ENCODE peak calls at places on chromosomes 16 and 17, in five cellular contexts. G is upper lobe of left lung, C is heart right ventricle, N is fibroblast of villous mesenchyme, L is suprapubic skin. O is an unnamed sample.

GRCh38 chr16:55447231-55447630 is 31.8 kb upstream of the MMP2 start:
- DNase-seq in G (no peak), C (no peak), N (no peak), L (no peak), O (no peak)

GRCh38 chr17:47279062-47279801 is 25.6 kb downstream of the ITGB3 start:
- DNase-seq in G (peak), C (peak), N (peak), L (no peak), O (peak)

GRCh38 chr17:76783146-76783545 is 45.2 kb downstream of the MFSD11 start:
- DNase-seq in G (no peak), C (no peak), N (no peak), L (no peak), O (no peak)

GRCh38 chr16:24538756-24539294 is 541 bp upstream of the RBBP6 start:
- DNase-seq in G (peak), C (no peak), N (no peak), L (no peak), O (no peak)

GRCh38 chr16:88473666-88474534 is 20.8 kb downstream of the ZFPM1 start:
- DNase-seq in G (no peak), C (peak), N (peak), L (no peak), O (no peak)

GRCh38 chr16:82011199-82011641 is at the start of gene SDR42E1:
- DNase-seq in G (peak), C (no peak), N (no peak), L (peak), O (peak)

GRCh38 chr16:1078579-1079021 is 6.1 kb downstream of the SSTR5 start:
- DNase-seq in G (peak), C (no peak), N (peak), L (no peak), O (peak)

GRCh38 chr16:73747328-73747727 is 549.3 kb upstream of the PSMD7 start:
- DNase-seq in G (no peak), C (no peak), N (no peak), L (no peak), O (no peak)

GRCh38 chr17:6668219-6668618 is 16.7 kb downstream of the C17orf100 start:
- DNase-seq in G (no peak), C (no peak), N (no peak), L (peak), O (no peak)

GRCh38 chr16:1026784-1027415 is 45.3 kb downstream of the SOX8 start:
- DNase-seq in G (no peak), C (no peak), N (no peak), L (no peak), O (no peak)

GRCh38 chr16:85255777-85256176 is 143.5 kb upstream of the CIBAR2 start:
- DNase-seq in G (no peak), C (no peak), N (no peak), L (no peak), O (no peak)

GRCh38 chr17:670286-670685 is 44.4 kb downstream of the VPS53 start:
- DNase-seq in G (no peak), C (no peak), N (no peak), L (no peak), O (no peak)

GRCh38 chr17:60679287-60679686 is 1.6 kb downstream of the BCAS3 start:
- DNase-seq in G (no peak), C (no peak), N (no peak), L (no peak), O (no peak)

GRCh38 chr17:47323382-47324223 is at the start of gene EFCAB13:
- DNase-seq in G (peak), C (peak), N (peak), L (peak), O (peak)

GRCh38 chr17:67194134-67194533 is 50.9 kb downstream of the HELZ start:
- DNase-seq in G (no peak), C (no peak), N (peak), L (no peak), O (peak)

GRCh38 chr16:11792404-11793260 is 4.4 kb downstream of the ZC3H7A start:
- DNase-seq in G (peak), C (no peak), N (no peak), L (peak), O (no peak)

GRCh38 chr16:81451753-81452680 is 7.4 kb downstream of the CMIP start:
- DNase-seq in G (peak), C (no peak), N (no peak), L (no peak), O (no peak)

GRCh38 chr16:77064037-77064436 is 127.0 kb upstream of the MON1B start:
- DNase-seq in G (no peak), C (no peak), N (no peak), L (no peak), O (no peak)

GRCh38 chr16:1612320-1613111 is at the start of gene CRAMP1:
- DNase-seq in G (no peak), C (peak), N (peak), L (peak), O (peak)

GRCh38 chr16:86805210-86805609 is 226.9 kb downstream of the FOXL1 start:
- DNase-seq in G (no peak), C (no peak), N (no peak), L (no peak), O (no peak)

GRCh38 chr17:31554930-31555329 is 163.5 kb downstream of the RAB11FIP4 start:
- DNase-seq in G (no peak), C (no peak), N (no peak), L (no peak), O (no peak)

GRCh38 chr17:4142107-4142900 is 526 bp downstream of the ZZEF1 start:
- DNase-seq in G (peak), C (peak), N (peak), L (peak), O (peak)

GRCh38 chr17:48575066-48575582 is 3.0 kb downstream of the HOXB4 start:
- DNase-seq in G (no peak), C (no peak), N (no peak), L (no peak), O (no peak)

GRCh38 chr17:14048169-14048568 is 21.1 kb upstream of the COX10 start:
- DNase-seq in G (no peak), C (no peak), N (no peak), L (no peak), O (no peak)

GRCh38 chr16:54135361-54136275 is 151.0 kb downstream of the IRX3 start:
- DNase-seq in G (no peak), C (no peak), N (peak), L (no peak), O (peak)

GRCh38 chr16:75794426-75794825 is 68.1 kb upstream of the CPHXL start:
- DNase-seq in G (no peak), C (no peak), N (no peak), L (no peak), O (no peak)

GRCh38 chr17:39027037-39027436 is 59.8 kb upstream of the FBXO47 start:
- DNase-seq in G (peak), C (peak), N (no peak), L (peak), O (no peak)

GRCh38 chr17:304461-304860 is 48.1 kb downstream of the RPH3AL start:
- DNase-seq in G (no peak), C (no peak), N (no peak), L (no peak), O (peak)

GRCh38 chr17:82242698-82242976 is 13.8 kb downstream of the SLC16A3 start:
- DNase-seq in G (no peak), C (no peak), N (peak), L (peak), O (no peak)

GRCh38 chr17:28188841-28189263 is 130.1 kb upstream of the TMEM97 start:
- DNase-seq in G (no peak), C (no peak), N (peak), L (no peak), O (peak)

GRCh38 chr17:78225088-78225865 is 6.2 kb upstream of the TMEM235 start:
- DNase-seq in G (no peak), C (no peak), N (no peak), L (no peak), O (no peak)

GRCh38 chr17:51560398-51560797 is 300.1 kb downstream of the UTP18 start:
- DNase-seq in G (no peak), C (no peak), N (no peak), L (no peak), O (no peak)

GRCh38 chr17:2056221-2057129 is 1.6 kb downstream of the HIC1 start:
- DNase-seq in G (no peak), C (no peak), N (peak), L (peak), O (peak)

GRCh38 chr17:78986048-78986648 is 6.4 kb upstream of the LGALS3BP start:
- DNase-seq in G (peak), C (peak), N (peak), L (no peak), O (peak)

GRCh38 chr16:17265177-17265576 is 205.6 kb downstream of the XYLT1 start:
- DNase-seq in G (no peak), C (no peak), N (no peak), L (no peak), O (no peak)

GRCh38 chr16:71504901-71505300 is 15.8 kb upstream of the ZNF19 start:
- DNase-seq in G (no peak), C (no peak), N (no peak), L (no peak), O (no peak)

GRCh38 chr16:64641343-64641742 is 480.5 kb downstream of the CDH11 start:
- DNase-seq in G (no peak), C (no peak), N (no peak), L (no peak), O (no peak)

GRCh38 chr16:26665166-26665939 is 401.4 kb upstream of the C16orf82 start:
- DNase-seq in G (no peak), C (no peak), N (no peak), L (no peak), O (no peak)

GRCh38 chr17:29625037-29625750 is 2.5 kb upstream of the CORO6 start:
- DNase-seq in G (no peak), C (no peak), N (peak), L (peak), O (no peak)

GRCh38 chr16:57614546-57615343 is 13.7 kb upstream of the ADGRG1 start:
- DNase-seq in G (no peak), C (no peak), N (no peak), L (peak), O (no peak)

DNA sequence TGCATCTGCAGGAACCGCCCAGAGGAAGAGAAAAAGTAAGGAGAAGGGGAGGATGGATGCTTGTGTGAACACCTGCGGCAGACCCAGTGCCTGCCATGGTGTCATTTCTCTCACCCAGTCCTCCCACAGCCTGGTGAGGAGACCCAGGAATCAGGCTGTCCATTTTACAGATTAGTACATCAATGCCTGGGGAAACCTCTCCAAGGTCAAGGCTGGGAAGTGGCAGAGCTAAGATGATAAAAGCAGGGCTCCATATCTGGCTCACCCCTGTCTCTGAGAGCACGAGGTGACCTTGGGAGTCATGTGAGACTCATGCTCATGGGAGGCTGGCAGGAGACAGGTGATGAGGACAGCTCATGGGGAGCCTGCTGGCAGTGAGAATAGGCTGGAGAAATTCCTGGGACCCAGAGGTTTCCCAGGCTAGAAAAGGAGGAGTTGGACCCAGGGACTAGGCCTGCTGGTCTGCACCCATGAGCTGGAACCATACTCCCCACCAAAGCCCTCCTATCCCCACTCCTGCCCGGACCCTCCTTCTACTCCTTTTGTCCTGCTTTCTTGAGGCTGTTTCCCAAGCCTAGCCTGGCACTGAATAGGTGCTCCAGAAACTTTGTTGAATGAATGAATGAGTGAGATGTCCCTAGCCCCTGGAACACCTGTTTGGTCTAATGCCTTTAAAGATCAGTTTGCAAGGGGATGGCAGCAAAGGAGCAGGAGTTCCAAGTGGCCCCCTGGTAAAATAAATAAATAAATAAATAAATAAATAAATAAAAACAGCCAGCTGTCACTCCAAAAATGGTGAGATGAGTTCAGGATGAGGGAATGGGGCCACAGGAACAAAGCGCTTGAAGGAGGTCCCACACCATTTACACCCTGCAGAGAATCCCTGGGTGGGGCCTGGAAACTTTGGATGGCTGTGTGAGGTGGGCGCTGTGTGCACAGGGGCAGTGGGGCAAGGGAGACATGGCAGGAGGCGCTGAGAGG is 1.6 kb downstream of the ZNF629 start:
- DNase-seq in G (no peak), C (no peak), N (no peak), L (no peak), O (no peak)
- H3K4me3 ChIP-seq in G (no peak), C (peak), N (peak), L (peak), O (peak)

GRCh38 chr17:62941358-62941991 is 24.6 kb upstream of the TANC2 start:
- DNase-seq in G (no peak), C (no peak), N (no peak), L (no peak), O (peak)
- H3K4me3 ChIP-seq in G (no peak), C (no peak), N (no peak), L (no peak), O (no peak)

GRCh38 chr16:67594256-67594915 is 32.1 kb downstream of the CTCF start:
- DNase-seq in G (no peak), C (no peak), N (no peak), L (no peak), O (no peak)

GRCh38 chr16:67594956-67595355 is 32.6 kb downstream of the CTCF start:
- DNase-seq in G (peak), C (no peak), N (peak), L (no peak), O (peak)

GRCh38 chr16:67593288-67593687 is 31.0 kb downstream of the CTCF start:
- DNase-seq in G (no peak), C (no peak), N (peak), L (no peak), O (peak)

GRCh38 chr16:67593701-67594100 is 31.4 kb downstream of the CTCF start:
- DNase-seq in G (no peak), C (no peak), N (no peak), L (no peak), O (no peak)

GRCh38 chr16:67598527-67598926 is 36.2 kb downstream of the CTCF start:
- DNase-seq in G (no peak), C (no peak), N (peak), L (no peak), O (peak)
- H3K4me3 ChIP-seq in G (no peak), C (no peak), N (no peak), L (no peak), O (no peak)

GRCh38 chr16:70250748-70251650 is 741 bp downstream of the EXOSC6 start:
- DNase-seq in G (peak), C (peak), N (peak), L (no peak), O (peak)
- H3K4me3 ChIP-seq in G (peak), C (peak), N (peak), L (peak), O (peak)

GRCh38 chr16:14286381-14287230 is 215.5 kb downstream of the MRTFB start:
- DNase-seq in G (no peak), C (no peak), N (no peak), L (peak), O (peak)
- H3K4me3 ChIP-seq in G (no peak), C (peak), N (peak), L (peak), O (peak)

GRCh38 chr17:72617557-72617956 is 474.9 kb downstream of the SLC39A11 start:
- DNase-seq in G (no peak), C (no peak), N (no peak), L (no peak), O (no peak)
- H3K4me3 ChIP-seq in G (no peak), C (no peak), N (no peak), L (peak), O (no peak)

GRCh38 chr17:57663326-57664070 is 81.6 kb downstream of the CCDC182 start:
- DNase-seq in G (no peak), C (no peak), N (peak), L (no peak), O (no peak)
- H3K4me3 ChIP-seq in G (no peak), C (no peak), N (no peak), L (peak), O (no peak)

DNA sequence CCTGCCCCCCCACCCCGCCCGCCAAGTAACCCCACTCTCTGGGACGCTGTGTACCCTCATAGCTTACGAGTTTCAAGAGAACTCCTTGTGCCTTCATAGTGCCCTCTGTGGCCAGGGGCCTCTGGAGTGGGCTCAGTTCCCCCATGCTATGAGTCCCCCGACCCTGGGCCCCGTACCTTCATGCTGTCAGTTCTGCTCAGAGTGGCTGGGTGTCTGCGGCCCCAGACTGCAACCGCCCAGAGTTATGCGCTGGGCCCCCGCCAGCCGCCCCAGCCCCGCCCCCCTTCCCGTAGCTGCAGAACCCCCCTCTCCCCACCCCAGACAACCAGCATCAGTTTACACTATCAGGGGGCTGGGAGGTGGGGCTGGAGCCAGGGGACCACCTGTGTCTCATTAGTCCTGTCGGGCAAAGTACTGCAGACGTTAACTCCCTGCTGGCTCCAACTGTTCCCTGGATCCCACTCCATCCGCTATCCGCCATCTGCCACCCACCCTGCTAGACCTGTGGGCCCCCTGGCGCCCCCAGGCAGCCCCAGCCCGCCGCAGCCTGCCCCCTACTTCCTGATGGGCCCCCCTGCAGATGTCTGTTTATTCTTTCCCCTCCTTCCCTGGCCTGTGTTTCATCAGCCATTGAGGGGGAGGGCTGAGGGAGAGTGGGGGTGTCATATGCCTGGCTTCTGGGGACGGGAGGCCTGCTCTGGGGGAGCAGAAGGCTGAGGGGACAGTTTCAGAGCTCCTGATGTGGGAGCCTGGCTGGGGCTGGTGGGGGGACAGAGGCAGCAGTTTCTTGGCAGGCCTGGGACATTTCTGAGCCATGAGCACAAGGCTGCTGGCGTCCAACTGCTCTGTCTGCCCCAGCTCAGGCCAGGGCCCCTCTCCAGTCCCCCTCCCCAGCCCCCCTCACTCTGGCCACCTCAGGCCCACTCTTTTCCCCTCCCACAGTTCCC is at the start of gene MFAP4:
- DNase-seq in G (no peak), C (peak), N (peak), L (peak), O (peak)
- H3K4me3 ChIP-seq in G (no peak), C (peak), N (peak), L (peak), O (peak)

O was measured in choroid plexus epithelial cell.